ENCODE peak calls at places on chromosomes 7 and 10, in seven cellular contexts. One of them, this sample, is unnamed.

GRCh38 chr7:16627236-16627635 is 18.3 kb downstream of the ANKMY2 start:
- DNase-seq in K562: no peak
- DNase-seq in hepatocyte: no peak
- DNase-seq in heart right ventricle: no peak
- DNase-seq in lower lobe of right lung: no peak
- DNase-seq in IMR-90: peak; percentile 59
- DNase-seq in pancreas: no peak
- DNase-seq in this sample: no peak

GRCh38 chr7:142507799-142508198 is 241.5 kb upstream of the PRSS1 start:
- DNase-seq in heart right ventricle: no peak
- DNase-seq in IMR-90: no peak
- DNase-seq in hepatocyte: no peak
- DNase-seq in K562: no peak
- DNase-seq in lower lobe of right lung: no peak
- DNase-seq in pancreas: no peak
- DNase-seq in this sample: no peak

GRCh38 chr10:22251751-22252285 is 34.0 kb upstream of the EBLN1 start:
- DNase-seq in K562: no peak
- DNase-seq in heart right ventricle: peak; percentile 79
- DNase-seq in pancreas: peak; percentile 64
- DNase-seq in IMR-90: no peak
- DNase-seq in lower lobe of right lung: peak; percentile 77
- DNase-seq in hepatocyte: peak; percentile 25
- DNase-seq in this sample: peak; percentile 44

GRCh38 chr7:143980746-143981510 is 19.2 kb upstream of the OR6B1 start:
- DNase-seq in K562: no peak
- DNase-seq in hepatocyte: no peak
- DNase-seq in heart right ventricle: no peak
- DNase-seq in pancreas: no peak
- DNase-seq in lower lobe of right lung: no peak
- DNase-seq in IMR-90: no peak
- DNase-seq in this sample: no peak

GRCh38 chr7:113519447-113519846 is 399.4 kb downstream of the PPP1R3A start:
- DNase-seq in hepatocyte: no peak
- DNase-seq in pancreas: no peak
- DNase-seq in K562: no peak
- DNase-seq in lower lobe of right lung: no peak
- DNase-seq in IMR-90: no peak
- DNase-seq in heart right ventricle: no peak
- DNase-seq in this sample: no peak

GRCh38 chr7:25578991-25579687 is 350.9 kb upstream of the NPVF start:
- DNase-seq in K562: no peak
- DNase-seq in pancreas: no peak
- DNase-seq in heart right ventricle: no peak
- DNase-seq in lower lobe of right lung: no peak
- DNase-seq in IMR-90: no peak
- DNase-seq in hepatocyte: no peak
- DNase-seq in this sample: no peak

GRCh38 chr10:14879055-14879800 is 562 bp downstream of the SUV39H2 start:
- DNase-seq in IMR-90: no peak
- DNase-seq in pancreas: peak; percentile 35
- DNase-seq in K562: peak; percentile 22
- DNase-seq in heart right ventricle: peak; percentile 14
- DNase-seq in lower lobe of right lung: peak; percentile 52
- DNase-seq in hepatocyte: peak; percentile 36
- DNase-seq in this sample: no peak

GRCh38 chr7:158125091-158125490 is 462.5 kb downstream of the PTPRN2 start:
- DNase-seq in heart right ventricle: no peak
- DNase-seq in pancreas: no peak
- DNase-seq in lower lobe of right lung: no peak
- DNase-seq in K562: no peak
- DNase-seq in hepatocyte: no peak
- DNase-seq in IMR-90: no peak
- DNase-seq in this sample: no peak

GRCh38 chr10:115409347-115409746 is 316.2 kb downstream of the ATRNL1 start:
- DNase-seq in hepatocyte: no peak
- DNase-seq in lower lobe of right lung: no peak
- DNase-seq in K562: no peak
- DNase-seq in heart right ventricle: no peak
- DNase-seq in pancreas: no peak
- DNase-seq in IMR-90: no peak
- DNase-seq in this sample: no peak

GRCh38 chr7:132485136-132485535 is 91.1 kb downstream of the PLXNA4 start:
- DNase-seq in hepatocyte: no peak
- DNase-seq in K562: no peak
- DNase-seq in IMR-90: no peak
- DNase-seq in heart right ventricle: no peak
- DNase-seq in lower lobe of right lung: no peak
- DNase-seq in pancreas: no peak
- DNase-seq in this sample: no peak

GRCh38 chr7:30924624-30925023 is 13.0 kb downstream of the AQP1 start:
- DNase-seq in heart right ventricle: no peak
- DNase-seq in hepatocyte: no peak
- DNase-seq in K562: no peak
- DNase-seq in lower lobe of right lung: no peak
- DNase-seq in IMR-90: no peak
- DNase-seq in pancreas: peak; percentile 10
- DNase-seq in this sample: peak; percentile 0

GRCh38 chr10:22647244-22647643 is 67.1 kb downstream of the PIP4K2A start:
- DNase-seq in hepatocyte: no peak
- DNase-seq in pancreas: no peak
- DNase-seq in K562: no peak
- DNase-seq in IMR-90: no peak
- DNase-seq in lower lobe of right lung: no peak
- DNase-seq in heart right ventricle: no peak
- DNase-seq in this sample: no peak

GRCh38 chr10:72274730-72275350 is 1.1 kb downstream of the DDIT4 start:
- DNase-seq in heart right ventricle: peak; percentile 73
- DNase-seq in hepatocyte: peak; percentile 77
- DNase-seq in pancreas: peak; percentile 81
- DNase-seq in K562: peak; percentile 63
- DNase-seq in lower lobe of right lung: peak; percentile 83
- DNase-seq in IMR-90: peak; percentile 59
- DNase-seq in this sample: peak; percentile 67

GRCh38 chr7:107998150-107998549 is 4.8 kb downstream of the LAMB1 start:
- DNase-seq in IMR-90: no peak
- DNase-seq in K562: peak; percentile 43
- DNase-seq in lower lobe of right lung: no peak
- DNase-seq in heart right ventricle: no peak
- DNase-seq in pancreas: no peak
- DNase-seq in hepatocyte: no peak
- DNase-seq in this sample: no peak

DNA sequence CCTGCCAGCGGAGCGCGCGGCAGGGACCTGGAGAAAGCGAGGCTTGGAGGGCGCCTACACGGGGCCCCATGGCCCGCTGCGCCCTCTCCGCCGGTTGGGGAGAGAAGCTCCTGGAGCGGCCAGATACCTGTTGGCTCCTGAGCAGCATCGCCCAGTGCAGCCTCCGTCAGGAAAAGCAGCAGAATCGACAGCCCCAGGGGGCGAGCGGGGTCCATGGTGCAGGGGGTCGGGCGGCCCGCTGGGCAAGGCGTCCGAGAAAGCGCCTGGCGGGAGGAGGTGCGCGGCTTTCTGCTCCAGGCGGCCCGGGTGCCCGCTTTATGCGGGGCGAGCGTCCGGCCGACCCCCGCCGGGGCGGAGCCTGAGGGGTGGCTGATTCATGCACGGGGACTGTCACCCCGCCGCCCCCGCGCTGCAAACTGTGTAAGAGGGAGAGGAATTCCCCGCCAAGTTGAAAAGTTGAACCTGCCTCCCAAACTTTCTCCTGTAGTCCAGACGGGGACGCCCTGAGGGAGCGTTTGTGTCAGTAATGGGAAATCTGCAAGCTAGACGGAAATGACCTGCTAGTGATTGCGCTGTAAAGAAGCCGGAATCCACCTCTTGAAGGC is at the start of gene TFPI2:
- DNase-seq in heart right ventricle: peak; percentile 47
- DNase-seq in pancreas: peak; percentile 54
- DNase-seq in IMR-90: peak; percentile 83
- DNase-seq in lower lobe of right lung: peak; percentile 42
- DNase-seq in hepatocyte: peak; percentile 67
- DNase-seq in K562: no peak
- DNase-seq in this sample: peak; percentile 38
- TF ChIP-seq CTCF in heart right ventricle: no peak
- TF ChIP-seq CTCF in pancreas: no peak
- TF ChIP-seq CTCF in IMR-90: peak; percentile 18
- TF ChIP-seq CTCF in lower lobe of right lung: no peak
- TF ChIP-seq CTCF in hepatocyte: peak; percentile 4
- TF ChIP-seq CTCF in K562: no peak
- TF ChIP-seq CTCF in this sample: no peak

GRCh38 chr10:12549297-12549696 is 199.9 kb downstream of the CAMK1D start:
- DNase-seq in lower lobe of right lung: no peak
- DNase-seq in heart right ventricle: no peak
- DNase-seq in pancreas: no peak
- DNase-seq in IMR-90: no peak
- DNase-seq in hepatocyte: no peak
- DNase-seq in K562: no peak
- DNase-seq in this sample: no peak
- TF ChIP-seq CTCF in lower lobe of right lung: no peak
- TF ChIP-seq CTCF in heart right ventricle: no peak
- TF ChIP-seq CTCF in pancreas: no peak
- TF ChIP-seq CTCF in IMR-90: no peak
- TF ChIP-seq CTCF in hepatocyte: no peak
- TF ChIP-seq CTCF in K562: no peak
- TF ChIP-seq CTCF in this sample: no peak

GRCh38 chr10:79329529-79329928 is 17.7 kb upstream of the PPIF start:
- DNase-seq in hepatocyte: no peak
- DNase-seq in pancreas: no peak
- DNase-seq in heart right ventricle: no peak
- DNase-seq in lower lobe of right lung: peak; percentile 6
- DNase-seq in K562: no peak
- DNase-seq in IMR-90: no peak
- DNase-seq in this sample: no peak

GRCh38 chr10:79328737-79329504 is 18.3 kb upstream of the PPIF start:
- DNase-seq in K562: no peak
- DNase-seq in lower lobe of right lung: peak; percentile 44
- DNase-seq in heart right ventricle: no peak
- DNase-seq in hepatocyte: peak; percentile 65
- DNase-seq in pancreas: no peak
- DNase-seq in IMR-90: peak; percentile 70
- DNase-seq in this sample: no peak

GRCh38 chr10:79328147-79328701 is 19.0 kb upstream of the PPIF start:
- DNase-seq in pancreas: no peak
- DNase-seq in K562: no peak
- DNase-seq in heart right ventricle: no peak
- DNase-seq in lower lobe of right lung: peak; percentile 24
- DNase-seq in IMR-90: no peak
- DNase-seq in hepatocyte: no peak
- DNase-seq in this sample: no peak

GRCh38 chr10:79326361-79327089 is 20.7 kb upstream of the PPIF start:
- DNase-seq in IMR-90: no peak
- DNase-seq in K562: no peak
- DNase-seq in pancreas: no peak
- DNase-seq in hepatocyte: no peak
- DNase-seq in lower lobe of right lung: no peak
- DNase-seq in heart right ventricle: no peak
- DNase-seq in this sample: no peak

DNA sequence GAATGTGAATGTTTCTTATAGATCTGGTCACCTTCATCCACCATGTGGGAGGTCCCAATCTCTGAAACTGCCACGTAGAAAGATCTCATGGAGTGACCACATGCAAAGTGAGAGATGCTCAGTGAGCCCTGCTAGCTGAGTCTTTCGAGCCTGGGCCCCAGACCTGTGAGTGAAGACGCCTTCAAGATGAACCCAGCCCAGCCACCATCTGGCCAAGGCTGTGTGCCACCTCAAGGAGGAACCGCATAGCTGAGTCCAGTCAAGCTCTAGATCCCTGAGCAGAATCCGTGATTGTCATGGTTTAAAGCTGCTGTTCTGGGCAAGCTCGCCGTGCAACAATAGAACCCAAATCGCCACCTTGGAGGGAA is 20.2 kb upstream of the PPIF start:
- DNase-seq in lower lobe of right lung: peak; percentile 28
- DNase-seq in IMR-90: no peak
- DNase-seq in K562: no peak
- DNase-seq in hepatocyte: no peak
- DNase-seq in heart right ventricle: no peak
- DNase-seq in pancreas: no peak
- DNase-seq in this sample: no peak
- TF ChIP-seq CTCF in lower lobe of right lung: no peak
- TF ChIP-seq CTCF in IMR-90: no peak
- TF ChIP-seq CTCF in K562: no peak
- TF ChIP-seq CTCF in hepatocyte: no peak
- TF ChIP-seq CTCF in heart right ventricle: no peak
- TF ChIP-seq CTCF in pancreas: no peak
- TF ChIP-seq CTCF in this sample: no peak

GRCh38 chr7:52168085-52168484 is 851.5 kb upstream of the COBL start:
- DNase-seq in IMR-90: no peak
- DNase-seq in hepatocyte: peak; percentile 19
- DNase-seq in lower lobe of right lung: no peak
- DNase-seq in K562: peak; percentile 8
- DNase-seq in pancreas: no peak
- DNase-seq in heart right ventricle: no peak
- DNase-seq in this sample: peak; percentile 11
- TF ChIP-seq CTCF in IMR-90: no peak
- TF ChIP-seq CTCF in hepatocyte: peak; percentile 38
- TF ChIP-seq CTCF in lower lobe of right lung: peak; percentile 17
- TF ChIP-seq CTCF in K562: no peak
- TF ChIP-seq CTCF in pancreas: no peak
- TF ChIP-seq CTCF in heart right ventricle: no peak
- TF ChIP-seq CTCF in this sample: peak; percentile 37

GRCh38 chr10:49139000-49139865 is 5.4 kb upstream of the FAM170B start:
- DNase-seq in K562: no peak
- DNase-seq in IMR-90: peak; percentile 90
- DNase-seq in hepatocyte: no peak
- DNase-seq in lower lobe of right lung: no peak
- DNase-seq in pancreas: no peak
- DNase-seq in heart right ventricle: peak; percentile 13
- DNase-seq in this sample: no peak

GRCh38 chr10:49140306-49141175 is 6.7 kb upstream of the FAM170B start:
- DNase-seq in K562: no peak
- DNase-seq in hepatocyte: no peak
- DNase-seq in IMR-90: no peak
- DNase-seq in lower lobe of right lung: no peak
- DNase-seq in heart right ventricle: peak; percentile 2
- DNase-seq in pancreas: no peak
- DNase-seq in this sample: no peak

GRCh38 chr10:49141541-49142332 is 7.9 kb upstream of the FAM170B start:
- DNase-seq in heart right ventricle: peak; percentile 0
- DNase-seq in K562: no peak
- DNase-seq in pancreas: no peak
- DNase-seq in IMR-90: no peak
- DNase-seq in lower lobe of right lung: no peak
- DNase-seq in hepatocyte: no peak
- DNase-seq in this sample: no peak

GRCh38 chr10:49138361-49138891 is 4.6 kb upstream of the FAM170B start:
- DNase-seq in pancreas: peak; percentile 35
- DNase-seq in K562: no peak
- DNase-seq in heart right ventricle: peak; percentile 36
- DNase-seq in IMR-90: peak; percentile 87
- DNase-seq in hepatocyte: peak; percentile 41
- DNase-seq in lower lobe of right lung: no peak
- DNase-seq in this sample: no peak

DNA sequence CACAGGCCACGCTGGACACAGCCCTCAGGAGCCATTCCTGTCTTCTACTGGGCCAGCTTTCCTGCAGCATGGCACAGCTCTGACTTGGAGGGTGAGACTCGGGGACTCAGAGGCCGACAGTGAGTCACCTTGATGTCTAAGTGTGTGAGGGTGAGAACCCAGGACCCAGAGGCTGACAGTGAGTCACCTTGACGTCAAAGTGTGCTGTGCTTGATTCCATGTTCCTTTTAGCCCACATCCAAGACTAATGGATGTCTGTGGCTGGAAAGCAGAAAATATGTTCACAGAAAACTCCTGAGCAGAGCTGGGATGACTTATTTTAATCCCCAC is 6.0 kb upstream of the FAM170B start:
- DNase-seq in heart right ventricle: peak; percentile 0
- DNase-seq in lower lobe of right lung: no peak
- DNase-seq in IMR-90: peak; percentile 99
- DNase-seq in pancreas: no peak
- DNase-seq in hepatocyte: no peak
- DNase-seq in K562: no peak
- DNase-seq in this sample: no peak
- TF ChIP-seq CTCF in heart right ventricle: no peak
- TF ChIP-seq CTCF in lower lobe of right lung: no peak
- TF ChIP-seq CTCF in IMR-90: no peak
- TF ChIP-seq CTCF in pancreas: no peak
- TF ChIP-seq CTCF in hepatocyte: no peak
- TF ChIP-seq CTCF in K562: no peak
- TF ChIP-seq CTCF in this sample: no peak

This sample was measured in endothelial cell.